ENCODE peak calls at places on chromosomes 3 and 15, in four cellular contexts. Z is heart left ventricle; F is stimulated activated CD4-positive, alpha-beta T cell treated with anti-CD3 and anti-CD28 coated beads, Interleukin-4, amount 100 ng/mL, for 48 hours; Y is activated T-helper 2 cell treated with anti-CD3 and anti-CD28 coated beads, Interferon-gamma antibody, Interleukin-2, Interleukin-4, amounts not matched to agents 10 μg/mL and 5 μg/mL and 100 μg/mL, durations not matched to agents 14 hours and 24 hours and 36 hours. H is an unnamed sample.
A peak's percentile ranks its signal among the peaks of the same experiment; 100 is the strongest.

GRCh38 chr3:9826815-9827574 is 16.8 kb downstream of the RPUSD3 start:
- DNase-seq in Z (no peak), F (no peak), Y (no peak), H (no peak)

GRCh38 chr3:122940628-122941086 is 86.9 kb downstream of the SEMA5B start:
- DNase-seq in Z (no peak), F (no peak), Y (no peak), H (no peak)

GRCh38 chr15:35740761-35741160 is 194.8 kb upstream of the DPH6 start:
- DNase-seq in Z (no peak), F (no peak), Y (no peak), H (no peak)

GRCh38 chr15:101139986-101140696 is 111.7 kb downstream of the CHSY1 start:
- DNase-seq in Z (no peak), F (no peak), Y (no peak), H (no peak)

GRCh38 chr3:36944641-36945270 is at the start of gene TRANK1:
- DNase-seq in Z (peak; percentile 67), F (peak; percentile 70), Y (peak; percentile 58), H (no peak)

GRCh38 chr15:81071130-81071529 is 62.9 kb upstream of the CFAP161 start:
- DNase-seq in Z (no peak), F (no peak), Y (no peak), H (no peak)

GRCh38 chr15:70262171-70262570 is 164.5 kb upstream of the TLE3 start:
- DNase-seq in Z (no peak), F (no peak), Y (no peak), H (no peak)

GRCh38 chr3:151387443-151388241 is 3.1 kb upstream of the P2RY12 start:
- DNase-seq in Z (peak; percentile 17), F (no peak), Y (no peak), H (no peak)

GRCh38 chr3:62882676-62883228 is 7.5 kb upstream of the CADPS start:
- DNase-seq in Z (no peak), F (no peak), Y (no peak), H (no peak)